ENCODE peak calls at places on chromosomes 16 and 17, in five cellular contexts. One of them, this sample, is unnamed.

GRCh38 chr16:85835956-85836705 is 36.6 kb downstream of the COX4I1 start:
- DNase-seq in AG04449: no peak
- DNase-seq in adrenal gland: no peak
- DNase-seq in RWPE1: no peak
- DNase-seq in heart right ventricle: no peak
- DNase-seq in this sample: no peak

GRCh38 chr17:73856585-73856984 is 212.3 kb upstream of the SDK2 start:
- DNase-seq in AG04449: no peak
- DNase-seq in adrenal gland: no peak
- DNase-seq in RWPE1: no peak
- DNase-seq in heart right ventricle: no peak
- DNase-seq in this sample: no peak

GRCh38 chr17:57553991-57554825 is 190.9 kb downstream of the CCDC182 start:
- DNase-seq in AG04449: no peak
- DNase-seq in adrenal gland: peak
- DNase-seq in RWPE1: no peak
- DNase-seq in heart right ventricle: no peak
- DNase-seq in this sample: no peak

GRCh38 chr17:78924481-78925151 is 571 bp downstream of the TIMP2 start:
- DNase-seq in AG04449: no peak
- DNase-seq in adrenal gland: no peak
- DNase-seq in RWPE1: no peak
- DNase-seq in heart right ventricle: peak
- DNase-seq in this sample: no peak

GRCh38 chr17:1232331-1232730 is 37.9 kb upstream of the BHLHA9 start:
- DNase-seq in AG04449: no peak
- DNase-seq in adrenal gland: no peak
- DNase-seq in RWPE1: no peak
- DNase-seq in heart right ventricle: no peak
- DNase-seq in this sample: no peak

GRCh38 chr16:4160663-4161436 is 44.6 kb upstream of the ADCY9 start:
- DNase-seq in AG04449: no peak
- DNase-seq in adrenal gland: no peak
- DNase-seq in RWPE1: no peak
- DNase-seq in heart right ventricle: no peak
- DNase-seq in this sample: no peak

GRCh38 chr17:35765086-35765710 is 4.5 kb downstream of the C17orf50 start:
- DNase-seq in AG04449: no peak
- DNase-seq in adrenal gland: no peak
- DNase-seq in RWPE1: no peak
- DNase-seq in heart right ventricle: no peak
- DNase-seq in this sample: no peak

GRCh38 chr16:1940273-1941161 is 2.5 kb downstream of the MSRB1 start:
- DNase-seq in AG04449: no peak
- DNase-seq in adrenal gland: no peak
- DNase-seq in RWPE1: no peak
- DNase-seq in heart right ventricle: no peak
- DNase-seq in this sample: no peak

GRCh38 chr16:46886764-46887523 is 2.8 kb downstream of the GPT2 start:
- DNase-seq in AG04449: no peak
- DNase-seq in adrenal gland: no peak
- DNase-seq in RWPE1: no peak
- DNase-seq in heart right ventricle: no peak
- DNase-seq in this sample: no peak

GRCh38 chr17:78313735-78314648 is 45.9 kb downstream of the SOCS3 start:
- DNase-seq in AG04449: no peak
- DNase-seq in adrenal gland: peak
- DNase-seq in RWPE1: peak
- DNase-seq in heart right ventricle: peak
- DNase-seq in this sample: peak

DNA sequence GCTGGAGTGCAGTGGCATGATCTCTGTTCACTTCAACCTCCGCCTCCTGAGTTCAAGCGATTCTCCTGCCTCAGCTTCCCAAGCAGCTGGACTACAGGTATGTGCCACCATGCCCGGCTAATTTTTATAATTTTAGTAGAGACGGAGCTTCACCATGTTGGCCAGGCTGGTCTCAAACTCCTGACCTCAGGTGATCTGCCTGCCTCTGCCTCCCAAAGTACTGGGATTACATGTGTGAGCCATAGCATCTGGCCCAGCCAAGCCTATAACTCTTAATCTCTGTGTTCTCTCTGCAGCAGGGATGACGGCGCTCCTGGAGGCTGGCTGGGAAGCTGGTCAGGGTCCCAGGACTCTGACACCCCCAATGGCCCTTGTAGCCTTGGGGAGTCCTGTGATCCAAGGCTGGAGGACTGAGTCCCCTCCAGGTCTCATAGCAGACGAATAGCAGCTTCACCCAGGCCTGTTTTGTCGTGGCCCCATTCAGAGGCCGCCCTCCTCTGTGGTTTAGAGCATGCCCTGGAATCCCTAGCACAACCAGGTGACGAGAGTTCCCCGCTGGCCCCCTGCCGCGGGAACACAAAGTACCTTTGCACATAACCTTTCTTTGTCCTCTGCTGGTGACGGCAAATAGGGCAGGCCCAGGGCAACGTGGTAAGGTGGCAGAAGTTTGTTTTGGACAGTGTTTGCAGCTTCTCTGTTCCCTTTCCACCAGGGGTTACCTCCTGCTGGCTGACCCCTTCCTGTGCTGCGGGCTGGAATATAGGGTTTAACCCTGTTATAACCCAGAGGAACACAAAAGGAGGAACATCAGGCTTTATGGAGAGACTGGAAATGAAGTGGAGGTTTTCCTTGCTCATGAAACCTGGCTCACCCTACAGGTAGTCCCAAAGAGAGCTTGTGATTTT is 43.0 kb upstream of the TOB1 start:
- DNase-seq in AG04449: no peak
- DNase-seq in adrenal gland: peak
- DNase-seq in RWPE1: no peak
- DNase-seq in heart right ventricle: peak
- DNase-seq in this sample: no peak
- TF ChIP-seq CTCF in AG04449: no peak
- TF ChIP-seq CTCF in adrenal gland: no peak
- TF ChIP-seq CTCF in RWPE1: no peak
- TF ChIP-seq CTCF in heart right ventricle: no peak
- TF ChIP-seq CTCF in this sample: no peak

GRCh38 chr16:55175389-55175788 is 148.6 kb upstream of the IRX6 start:
- DNase-seq in AG04449: no peak
- DNase-seq in adrenal gland: no peak
- DNase-seq in RWPE1: no peak
- DNase-seq in heart right ventricle: no peak
- DNase-seq in this sample: no peak

GRCh38 chr16:55169780-55170179 is 154.2 kb upstream of the IRX6 start:
- DNase-seq in AG04449: no peak
- DNase-seq in adrenal gland: no peak
- DNase-seq in RWPE1: no peak
- DNase-seq in heart right ventricle: no peak
- DNase-seq in this sample: no peak

GRCh38 chr16:55176901-55177300 is 147.1 kb upstream of the IRX6 start:
- DNase-seq in AG04449: no peak
- DNase-seq in adrenal gland: no peak
- DNase-seq in RWPE1: no peak
- DNase-seq in heart right ventricle: no peak
- DNase-seq in this sample: no peak

GRCh38 chr16:55171241-55171640 is 152.8 kb upstream of the IRX6 start:
- DNase-seq in AG04449: no peak
- DNase-seq in adrenal gland: no peak
- DNase-seq in RWPE1: no peak
- DNase-seq in heart right ventricle: no peak
- DNase-seq in this sample: no peak
- TF ChIP-seq CTCF in AG04449: no peak
- TF ChIP-seq CTCF in adrenal gland: no peak
- TF ChIP-seq CTCF in RWPE1: no peak
- TF ChIP-seq CTCF in heart right ventricle: no peak
- TF ChIP-seq CTCF in this sample: no peak

GRCh38 chr17:81189016-81189415 is 23.0 kb upstream of the AATK start:
- DNase-seq in AG04449: no peak
- DNase-seq in adrenal gland: no peak
- DNase-seq in RWPE1: no peak
- DNase-seq in heart right ventricle: no peak
- DNase-seq in this sample: no peak

GRCh38 chr17:81188491-81188840 is 22.4 kb upstream of the AATK start:
- DNase-seq in AG04449: no peak
- DNase-seq in adrenal gland: no peak
- DNase-seq in RWPE1: no peak
- DNase-seq in heart right ventricle: no peak
- DNase-seq in this sample: no peak

GRCh38 chr17:81190591-81190990 is 24.6 kb upstream of the AATK start:
- DNase-seq in AG04449: no peak
- DNase-seq in adrenal gland: no peak
- DNase-seq in RWPE1: no peak
- DNase-seq in heart right ventricle: no peak
- DNase-seq in this sample: no peak

GRCh38 chr17:81191116-81191515 is 25.1 kb upstream of the AATK start:
- DNase-seq in AG04449: no peak
- DNase-seq in adrenal gland: no peak
- DNase-seq in RWPE1: no peak
- DNase-seq in heart right ventricle: no peak
- DNase-seq in this sample: no peak

GRCh38 chr17:81189670-81190530 is 23.9 kb upstream of the AATK start:
- DNase-seq in AG04449: no peak
- DNase-seq in adrenal gland: peak
- DNase-seq in RWPE1: no peak
- DNase-seq in heart right ventricle: no peak
- DNase-seq in this sample: no peak
- TF ChIP-seq CTCF in AG04449: peak
- TF ChIP-seq CTCF in adrenal gland: no peak
- TF ChIP-seq CTCF in RWPE1: no peak
- TF ChIP-seq CTCF in heart right ventricle: no peak
- TF ChIP-seq CTCF in this sample: no peak

DNA sequence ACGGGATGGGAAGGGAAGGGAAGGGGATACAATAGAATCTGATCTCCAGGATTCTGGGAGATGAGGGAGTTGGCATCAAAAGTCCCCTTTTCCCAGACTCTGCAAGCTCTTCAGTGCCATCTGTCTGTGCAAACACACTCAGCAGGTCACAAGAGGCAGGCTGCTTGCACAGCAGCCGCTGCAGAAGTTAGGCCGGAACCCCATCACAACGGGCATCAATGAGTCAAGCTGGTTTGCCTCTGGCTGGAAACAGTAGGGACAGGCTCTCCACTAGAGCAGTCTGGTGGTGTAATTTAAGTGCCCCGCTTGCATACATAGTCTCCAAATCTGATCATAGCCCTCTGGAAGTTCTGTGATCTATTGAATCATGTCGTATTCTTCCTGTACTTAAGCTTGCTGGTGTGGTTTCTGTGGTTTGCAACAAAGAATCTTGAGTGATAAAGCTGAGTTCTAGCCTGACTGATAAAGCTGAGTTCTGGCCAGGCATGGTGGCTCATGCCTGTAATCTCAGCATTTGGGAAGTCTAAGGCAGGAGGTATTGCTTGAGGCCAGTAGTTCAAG is 33.7 kb upstream of the KDM8 start:
- DNase-seq in AG04449: peak
- DNase-seq in adrenal gland: no peak
- DNase-seq in RWPE1: peak
- DNase-seq in heart right ventricle: no peak
- DNase-seq in this sample: no peak
- TF ChIP-seq CTCF in AG04449: peak
- TF ChIP-seq CTCF in adrenal gland: no peak
- TF ChIP-seq CTCF in RWPE1: no peak
- TF ChIP-seq CTCF in heart right ventricle: no peak
- TF ChIP-seq CTCF in this sample: no peak

DNA sequence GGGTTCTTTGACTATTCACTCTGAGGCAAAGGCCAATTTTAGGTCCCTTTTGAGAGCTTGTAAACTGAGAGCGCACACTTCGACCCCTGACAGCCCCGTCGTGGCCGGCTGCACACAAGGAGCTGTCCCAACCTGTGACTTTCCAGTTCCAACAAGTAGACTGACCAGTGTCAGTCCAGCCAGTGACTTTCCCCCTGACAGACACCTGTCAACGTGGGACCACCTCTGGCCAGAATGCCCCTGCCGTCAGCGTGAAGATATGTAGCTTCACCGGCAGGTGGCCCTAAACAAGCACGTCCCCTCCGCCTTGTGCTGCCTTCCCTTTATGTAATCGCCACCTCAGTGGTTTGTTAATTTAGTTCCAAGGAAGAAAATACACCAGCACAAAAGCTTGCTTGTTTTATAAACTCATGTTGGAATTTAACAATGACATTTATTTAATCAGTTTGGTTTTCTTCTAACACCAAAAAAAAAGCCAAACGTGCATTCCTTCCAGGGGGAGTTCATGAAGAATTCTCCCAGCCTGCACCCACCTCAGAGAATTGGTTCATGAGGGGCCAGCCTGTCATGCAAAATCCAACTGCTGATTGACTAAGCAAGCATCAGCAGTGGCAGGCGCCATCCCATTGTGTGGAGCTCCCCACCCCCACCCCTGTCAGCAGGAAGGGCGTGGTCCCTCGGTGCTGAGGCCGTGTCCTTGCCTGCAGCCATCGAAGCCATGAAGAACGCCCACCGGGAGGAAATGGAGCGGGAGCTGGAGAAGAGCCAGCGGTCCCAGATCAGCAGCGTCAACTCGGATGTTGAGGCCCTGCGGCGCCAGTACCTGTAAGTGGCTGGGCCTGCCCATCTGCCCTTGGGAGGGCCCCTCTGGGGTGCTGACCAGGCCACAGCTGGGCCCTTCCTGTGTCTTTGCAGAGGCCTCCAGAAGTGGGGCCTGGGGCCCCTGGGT is 33.9 kb downstream of the PLD6 start:
- DNase-seq in AG04449: no peak
- DNase-seq in adrenal gland: peak
- DNase-seq in RWPE1: no peak
- DNase-seq in heart right ventricle: peak
- DNase-seq in this sample: no peak
- TF ChIP-seq CTCF in AG04449: no peak
- TF ChIP-seq CTCF in adrenal gland: no peak
- TF ChIP-seq CTCF in RWPE1: no peak
- TF ChIP-seq CTCF in heart right ventricle: no peak
- TF ChIP-seq CTCF in this sample: no peak

GRCh38 chr16:73053379-73054130 is 5.6 kb upstream of the ZFHX3 start:
- DNase-seq in AG04449: no peak
- DNase-seq in adrenal gland: peak
- DNase-seq in RWPE1: peak
- DNase-seq in heart right ventricle: no peak
- DNase-seq in this sample: no peak
- TF ChIP-seq CTCF in AG04449: no peak
- TF ChIP-seq CTCF in adrenal gland: no peak
- TF ChIP-seq CTCF in RWPE1: no peak
- TF ChIP-seq CTCF in heart right ventricle: peak
- TF ChIP-seq CTCF in this sample: no peak

This sample was measured in activated B cell treated with CpG ODN at 0.5 μM for 24 hours.